ENCODE peak calls at places on chromosomes 3 and 15, in seven cellular contexts. J is left ventricle myocardium inferior, R is heart right ventricle, O is mammary epithelial cell, E is body of pancreas, I is IMR-90, K is esophagus squamous epithelium. S is an unnamed sample.

GRCh38 chr15:58559904-58560588 is 128.3 kb downstream of the LIPC start:
- DNase-seq in J (no peak), R (no peak), O (no peak), E (no peak), I (no peak), K (no peak), S (peak; percentile 50)

GRCh38 chr3:32186097-32186496 is 52.4 kb upstream of the CMTM8 start:
- DNase-seq in J (no peak), R (no peak), O (no peak), E (no peak), I (no peak), K (no peak), S (no peak)

GRCh38 chr3:16807441-16807840 is 77.3 kb upstream of the PLCL2 start:
- DNase-seq in J (no peak), R (no peak), O (no peak), E (no peak), I (no peak), K (no peak), S (no peak)

GRCh38 chr3:123344175-123344908 is 104.5 kb downstream of the ADCY5 start:
- DNase-seq in J (peak; percentile 10), R (no peak), O (no peak), E (no peak), I (peak; percentile 74), K (no peak), S (no peak)

GRCh38 chr3:133037440-133037839 is 751 bp upstream of the TMEM108 start:
- DNase-seq in J (no peak), R (no peak), O (no peak), E (no peak), I (no peak), K (no peak), S (no peak)

GRCh38 chr3:160649596-160649995 is 27.4 kb upstream of the ARL14 start:
- DNase-seq in J (no peak), R (no peak), O (no peak), E (no peak), I (no peak), K (no peak), S (no peak)

GRCh38 chr15:101675015-101675414 is 22.8 kb upstream of the TM2D3 start:
- DNase-seq in J (no peak), R (no peak), O (peak; percentile 74), E (no peak), I (peak; percentile 92), K (no peak), S (no peak)

GRCh38 chr15:57550640-57551039 is 41.1 kb upstream of the MYZAP start:
- DNase-seq in J (peak; percentile 73), R (peak; percentile 89), O (no peak), E (peak; percentile 91), I (no peak), K (no peak), S (peak; percentile 75)

GRCh38 chr15:86077070-86077469 is 2.6 kb upstream of the AGBL1 start:
- DNase-seq in J (no peak), R (no peak), O (no peak), E (no peak), I (no peak), K (no peak), S (no peak)

GRCh38 chr3:9206287-9206686 is 43.2 kb downstream of the SRGAP3 start:
- DNase-seq in J (no peak), R (no peak), O (no peak), E (no peak), I (no peak), K (no peak), S (no peak)

GRCh38 chr15:94306700-94307650 is 75.6 kb downstream of the MCTP2 start:
- DNase-seq in J (no peak), R (no peak), O (peak; percentile 81), E (no peak), I (peak; percentile 86), K (no peak), S (no peak)

GRCh38 chr3:134911611-134912604 is 116.8 kb downstream of the EPHB1 start:
- DNase-seq in J (no peak), R (no peak), O (no peak), E (no peak), I (no peak), K (no peak), S (no peak)

GRCh38 chr3:172018364-172018763 is 21.0 kb upstream of the FNDC3B start:
- DNase-seq in J (no peak), R (no peak), O (no peak), E (no peak), I (no peak), K (no peak), S (no peak)

GRCh38 chr3:62445267-62445666 is 71.9 kb upstream of the FEZF2 start:
- DNase-seq in J (no peak), R (no peak), O (peak; percentile 17), E (no peak), I (peak; percentile 29), K (no peak), S (no peak)

GRCh38 chr3:190860531-190860930 is 2.0 kb downstream of the GMNC start:
- DNase-seq in J (no peak), R (no peak), O (no peak), E (no peak), I (no peak), K (no peak), S (no peak)

GRCh38 chr3:119659584-119660291 is 651 bp downstream of the POPDC2 start:
- DNase-seq in J (no peak), R (no peak), O (no peak), E (no peak), I (no peak), K (no peak), S (no peak)

GRCh38 chr3:194344012-194344411 is 7.1 kb downstream of the CPN2 start:
- DNase-seq in J (peak; percentile 77), R (peak; percentile 75), O (peak; percentile 32), E (peak; percentile 80), I (peak; percentile 58), K (no peak), S (peak; percentile 80)

GRCh38 chr15:68574051-68574450 is 4.7 kb upstream of the CORO2B start:
- DNase-seq in J (no peak), R (no peak), O (no peak), E (no peak), I (no peak), K (no peak), S (no peak)

DNA sequence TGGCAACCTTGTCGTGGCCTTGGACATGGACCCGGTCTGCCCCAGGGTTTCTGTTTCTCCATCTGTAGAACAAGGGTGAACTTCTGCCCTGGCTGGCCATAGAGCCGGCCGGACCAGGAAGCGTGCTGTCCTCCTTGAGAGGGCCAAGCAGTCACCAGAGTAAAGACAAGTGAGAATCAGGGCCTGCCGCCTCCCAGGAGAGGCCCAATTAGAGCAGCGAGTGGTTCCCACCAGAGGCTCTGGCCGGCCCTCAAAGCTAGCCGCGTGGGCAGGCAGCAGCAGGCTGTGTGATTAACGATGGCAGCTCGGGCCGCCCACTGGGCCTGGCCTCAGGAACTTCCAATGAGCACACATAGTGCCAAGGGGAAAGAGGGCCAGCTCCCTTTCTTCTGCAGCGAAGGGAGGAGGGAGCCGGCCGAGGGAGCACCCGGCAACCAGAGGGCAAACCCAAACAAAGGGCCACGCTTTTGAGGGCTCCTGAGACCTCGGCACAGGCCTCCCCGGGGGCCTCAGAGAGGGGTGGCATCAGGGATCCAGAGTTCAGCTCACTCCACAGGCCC is 29.2 kb upstream of the ELP6 start:
- DNase-seq in J (no peak), R (no peak), O (peak; percentile 26), E (peak; percentile 59), I (peak; percentile 16), K (no peak), S (peak; percentile 14)
- H3K9me3 ChIP-seq in J (no peaks in the 10 kb centered on the region), R (no peaks in the 10 kb centered on the region), O (no peaks in the 10 kb centered on the region), E (no peaks in the 10 kb centered on the region), I (no peaks in the 10 kb centered on the region), K (no peaks in the 10 kb centered on the region), S (no peaks in the 10 kb centered on the region)

DNA sequence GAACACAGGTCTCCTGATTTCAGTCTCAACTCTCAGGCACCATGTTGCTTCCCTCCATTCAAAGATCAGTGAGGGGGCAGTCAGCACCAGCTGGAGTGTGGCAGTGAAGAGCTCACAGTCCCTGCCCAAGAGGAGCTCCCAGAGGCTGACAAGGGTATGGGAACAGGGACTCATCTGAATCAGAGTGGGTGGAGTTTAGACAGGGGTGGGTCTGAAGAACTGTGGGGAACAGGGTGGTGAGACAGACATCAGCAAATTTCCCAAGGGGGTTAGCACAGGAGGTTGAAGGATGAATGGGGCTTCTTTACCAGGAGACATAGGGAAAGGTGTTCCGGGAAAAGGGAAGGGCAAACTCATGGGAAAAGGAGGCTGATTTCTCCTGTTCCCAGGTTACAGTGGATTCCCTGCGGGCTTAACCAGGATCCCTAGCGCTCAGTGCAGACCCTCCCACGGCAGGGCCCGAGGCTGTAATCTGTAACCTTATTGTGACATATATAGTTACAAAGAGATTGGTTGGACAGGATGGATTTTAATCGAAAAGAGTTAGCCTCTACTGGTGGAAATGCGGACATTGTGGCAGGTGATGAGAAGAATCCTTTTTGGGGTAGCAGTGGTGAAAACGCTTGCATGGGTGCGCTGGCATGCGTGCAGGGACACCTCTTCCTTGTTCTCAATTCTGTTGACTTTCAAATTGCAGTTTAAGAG is 160.2 kb downstream of the SMAD6 start:
- DNase-seq in J (no peak), R (no peak), O (peak; percentile 26), E (no peak), I (no peak), K (no peak), S (peak; percentile 4)
- TF ChIP-seq CTCF in J (no peak), R (no peak), O (no peak), E (no peak), I (no peak), K (no peak), S (no peak)

GRCh38 chr3:197407526-197407925 is 109.1 kb upstream of the DLG1 start:
- DNase-seq in J (no peak), R (no peak), O (no peak), E (no peak), I (no peak), K (no peak), S (no peak)
- H3K9me3 ChIP-seq in J (peaks cover 15% of the 10 kb centered on the region), R (no peaks in the 10 kb centered on the region), O (no peaks in the 10 kb centered on the region), E (no peaks in the 10 kb centered on the region), I (peaks cover 2% of the 10 kb centered on the region), K (no peaks in the 10 kb centered on the region), S (no peaks in the 10 kb centered on the region)

DNA sequence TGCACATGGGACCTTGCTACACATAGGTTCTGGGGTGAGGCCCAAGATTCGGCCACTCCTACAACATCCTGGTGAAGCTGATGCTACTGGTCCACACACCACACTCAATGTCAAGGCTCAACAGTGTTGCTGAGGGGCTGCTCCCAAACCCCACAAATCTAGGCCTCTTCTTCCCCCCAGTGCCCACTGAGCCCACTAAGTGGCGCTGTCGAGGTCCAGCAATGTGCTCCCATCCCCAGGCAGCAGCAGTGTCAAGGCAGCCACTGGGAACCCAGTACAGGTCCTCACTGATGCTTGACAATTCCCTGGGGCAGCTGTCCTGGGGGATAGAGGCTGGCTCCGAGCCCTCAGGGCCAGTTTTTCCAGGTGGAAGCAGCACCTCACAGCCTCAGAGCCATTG is 21.5 kb downstream of the SCN5A start:
- DNase-seq in J (no peak), R (no peak), O (no peak), E (no peak), I (no peak), K (no peak), S (no peak)
- TF ChIP-seq CTCF in J (peak; percentile 42), R (peak; percentile 22), O (peak; percentile 43), E (no peak), I (peak; percentile 29), K (no peak), S (peak; percentile 9)

DNA sequence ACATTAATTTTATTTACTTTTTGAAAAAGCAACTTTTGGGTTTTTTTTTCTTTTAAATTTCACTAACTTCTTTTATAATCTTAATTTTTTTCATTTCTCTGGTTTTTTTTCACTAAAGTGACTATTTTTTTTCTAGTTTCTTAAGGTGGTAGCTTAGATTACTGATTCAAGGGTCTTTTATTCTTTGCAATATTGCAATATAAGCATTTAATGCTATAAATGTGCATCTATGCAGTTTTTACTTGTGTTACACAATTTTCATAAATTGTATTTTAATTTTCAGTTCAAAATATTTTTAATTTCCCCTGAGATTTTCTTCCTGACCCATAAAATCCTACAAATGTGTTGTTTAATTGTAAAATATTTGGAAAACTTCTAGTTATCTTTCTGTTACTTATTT is 535.8 kb downstream of the GABRG3 start:
- DNase-seq in J (no peak), R (no peak), O (no peak), E (no peak), I (no peak), K (no peak), S (no peak)
- H3K9me3 ChIP-seq in J (peaks cover 28% of the 10 kb centered on the region), R (no peaks in the 10 kb centered on the region), O (peaks cover 11% of the 10 kb centered on the region), E (peaks cover 4% of the 10 kb centered on the region), I (peaks cover 10% of the 10 kb centered on the region), K (no peaks in the 10 kb centered on the region), S (peaks cover 14% of the 10 kb centered on the region)

S was measured in transverse colon.